ENCODE peak calls at places on chromosomes 2 and 18, in four cellular contexts. K is H1, I is HepG2, Z is GM12878. C is an unnamed sample.

GRCh38 chr2:8554296-8554806 is 127.5 kb upstream of the ID2 start:
- DNase-seq in K (no peak), I (no peak), Z (no peak), C (no peak)

GRCh38 chr18:39448942-39449341 is 1883.3 kb upstream of the CELF4 start:
- DNase-seq in K (no peak), I (no peak), Z (no peak), C (no peak)

GRCh38 chr2:219254590-219255219 is 987 bp upstream of the TUBA4A start:
- DNase-seq in K (no peak), I (no peak), Z (no peak), C (no peak)

GRCh38 chr2:98872526-98872925 is 63.5 kb downstream of the CRACDL start:
- DNase-seq in K (peak), I (no peak), Z (no peak), C (no peak)

GRCh38 chr18:31490387-31490786 is 7.6 kb upstream of the DSG2 start:
- DNase-seq in K (no peak), I (no peak), Z (peak), C (no peak)

GRCh38 chr2:43592443-43592842 is 3.4 kb downstream of the THADA start:
- DNase-seq in K (no peak), I (no peak), Z (no peak), C (no peak)

GRCh38 chr2:7913956-7914355 is 767.9 kb upstream of the ID2 start:
- DNase-seq in K (no peak), I (no peak), Z (no peak), C (no peak)

GRCh38 chr2:174121178-174121577 is 127.2 kb downstream of the OLA1 start:
- DNase-seq in K (no peak), I (no peak), Z (no peak), C (no peak)

GRCh38 chr2:197706839-197707207 is 1.7 kb downstream of the MARS2 start:
- DNase-seq in K (no peak), I (no peak), Z (no peak), C (no peak)

GRCh38 chr18:35324926-35325655 is 19.1 kb downstream of the ZNF24 start:
- DNase-seq in K (no peak), I (no peak), Z (no peak), C (no peak)

GRCh38 chr2:71560286-71561011 is 107.1 kb downstream of the DYSF start:
- DNase-seq in K (no peak), I (no peak), Z (no peak), C (no peak)

GRCh38 chr2:227163998-227164744 is at the start of the genes COL4A3 and COL4A4:
- DNase-seq in K (peak), I (no peak), Z (no peak), C (no peak)

GRCh38 chr2:85797959-85798358 is 44.2 kb downstream of the ATOH8 start:
- DNase-seq in K (no peak), I (peak), Z (no peak), C (peak)

GRCh38 chr2:20623741-20624155 is 27.1 kb downstream of the HS1BP3 start:
- DNase-seq in K (no peak), I (no peak), Z (no peak), C (no peak)

GRCh38 chr2:168392797-168393196 is 63.3 kb upstream of the CERS6 start:
- DNase-seq in K (no peak), I (no peak), Z (no peak), C (no peak)

GRCh38 chr2:146388757-146389156 is 1456.1 kb upstream of the ACVR2A start:
- DNase-seq in K (no peak), I (no peak), Z (no peak), C (no peak)

GRCh38 chr2:182898718-182899117 is 32.3 kb upstream of the FRZB start:
- DNase-seq in K (no peak), I (no peak), Z (no peak), C (no peak)

GRCh38 chr2:189982777-189983394 is 79.6 kb downstream of the MSTN start:
- DNase-seq in K (peak), I (peak), Z (no peak), C (peak)

GRCh38 chr2:158189526-158189925 is 87.8 kb downstream of the UPP2 start:
- DNase-seq in K (no peak), I (peak), Z (no peak), C (no peak)

GRCh38 chr2:109318150-109318948 is 189.3 kb downstream of the SH3RF3 start:
- DNase-seq in K (no peak), I (peak), Z (no peak), C (no peak)

GRCh38 chr2:186459009-186459408 is 27.1 kb upstream of the ZC3H15 start:
- DNase-seq in K (no peak), I (peak), Z (no peak), C (no peak)

GRCh38 chr2:177543007-177543760 is 150.6 kb downstream of the AGPS start:
- DNase-seq in K (no peak), I (no peak), Z (no peak), C (no peak)

GRCh38 chr2:10900216-10901109 is 11.3 kb upstream of the KCNF1 start:
- DNase-seq in K (no peak), I (peak), Z (no peak), C (no peak)

GRCh38 chr2:69645926-69646325 is 2.4 kb upstream of the AAK1 start:
- DNase-seq in K (no peak), I (no peak), Z (no peak), C (no peak)
- TF ChIP-seq SUZ12 in K (no peak), I (no peak), Z (no peak), C (no peak)

GRCh38 chr2:172336681-172337080 is 90.7 kb upstream of the ITGA6 start:
- DNase-seq in K (no peak), I (no peak), Z (no peak), C (no peak)

GRCh38 chr2:172339431-172340010 is 87.9 kb upstream of the ITGA6 start:
- DNase-seq in K (no peak), I (peak), Z (no peak), C (no peak)

GRCh38 chr2:172342611-172343010 is 84.8 kb upstream of the ITGA6 start:
- DNase-seq in K (no peak), I (no peak), Z (no peak), C (no peak)

GRCh38 chr2:172342056-172342455 is 85.3 kb upstream of the ITGA6 start:
- DNase-seq in K (no peak), I (no peak), Z (no peak), C (no peak)

DNA sequence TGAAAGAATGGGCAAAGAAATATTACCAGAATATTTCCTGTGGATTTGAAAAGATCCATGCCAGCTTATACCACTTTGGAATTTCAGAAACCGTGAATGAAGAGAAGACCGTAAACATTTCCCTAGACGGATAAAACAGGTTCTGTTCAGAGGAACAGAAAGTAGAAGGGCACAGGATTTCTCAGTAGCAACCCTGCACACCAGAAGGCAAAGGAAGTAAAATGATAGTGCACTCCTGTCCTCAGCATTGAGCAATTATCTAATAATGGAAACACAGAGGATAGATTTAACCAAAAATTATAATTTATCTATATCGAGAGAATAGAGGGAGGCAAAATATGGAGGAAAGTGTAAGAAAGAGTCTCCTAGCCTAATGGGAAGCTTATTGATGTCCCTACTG is 87.0 kb upstream of the ITGA6 start:
- DNase-seq in K (no peak), I (no peak), Z (no peak), C (no peak)
- H3K4me3 ChIP-seq in K (no peak), I (peak), Z (no peak), C (no peak)

DNA sequence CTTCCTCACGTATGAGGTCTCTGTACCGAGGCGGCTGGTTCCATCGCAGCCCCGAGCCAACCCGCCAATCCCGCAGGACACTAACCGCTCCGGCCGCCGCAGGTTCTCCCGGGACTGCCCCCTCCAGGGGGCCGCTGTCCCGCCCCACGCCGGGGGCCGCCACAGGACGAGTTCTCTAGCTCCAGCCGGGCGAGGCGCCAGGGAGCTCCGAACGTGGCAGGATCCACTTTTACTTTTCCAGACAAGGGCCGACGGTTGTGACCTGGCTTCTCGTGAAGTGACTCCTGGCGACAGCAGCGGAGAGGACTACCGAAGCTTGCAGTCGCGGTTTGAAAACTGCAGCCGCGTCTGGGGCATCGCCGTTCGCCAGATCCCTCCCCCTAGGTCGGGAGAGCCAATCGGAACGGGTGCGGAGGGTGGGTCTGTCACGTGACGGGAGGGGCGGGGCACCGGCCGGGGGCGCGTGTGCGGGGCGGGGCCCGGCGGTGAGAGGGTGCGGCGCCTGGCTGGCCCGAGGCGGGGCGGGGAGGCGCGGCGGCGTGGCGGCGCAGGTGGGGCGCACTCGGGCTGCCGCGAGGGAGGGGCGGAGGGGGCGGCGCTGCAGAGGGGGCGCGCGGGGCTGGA is at the start of gene STK17B:
- DNase-seq in K (peak), I (peak), Z (peak), C (peak)
- H3K9ac ChIP-seq in K (peak), I (peak), Z (peak), C (peak)

GRCh38 chr2:34373586-34374233 is 774.6 kb upstream of the FAM98A start:
- DNase-seq in K (no peak), I (peak), Z (no peak), C (no peak)
- TF ChIP-seq SUZ12 in K (no peak), I (no peak), Z (no peak), C (no peak)

GRCh38 chr18:45726603-45727002 is 2.6 kb downstream of the SLC14A1 start:
- DNase-seq in K (no peak), I (no peak), Z (no peak), C (no peak)
- H3K4me3 ChIP-seq in K (no peak), I (no peak), Z (no peak), C (no peak)

GRCh38 chr2:37894047-37894446 is 31.0 kb upstream of the RMDN2 start:
- DNase-seq in K (no peak), I (no peak), Z (no peak), C (no peak)

GRCh38 chr2:37892436-37893114 is 32.5 kb upstream of the RMDN2 start:
- DNase-seq in K (no peak), I (no peak), Z (peak), C (no peak)

GRCh38 chr2:37890893-37891495 is 34.1 kb upstream of the RMDN2 start:
- DNase-seq in K (peak), I (peak), Z (no peak), C (peak)

GRCh38 chr2:37893327-37893726 is 31.8 kb upstream of the RMDN2 start:
- DNase-seq in K (no peak), I (no peak), Z (no peak), C (no peak)

GRCh38 chr2:37891846-37892435 is 33.1 kb upstream of the RMDN2 start:
- DNase-seq in K (no peak), I (no peak), Z (no peak), C (no peak)
- H3K9ac ChIP-seq in K (no peak), I (no peak), Z (peak), C (no peak)

GRCh38 chr2:102098756-102099155 is 43.8 kb upstream of the IL1R1 start:
- DNase-seq in K (no peak), I (no peak), Z (no peak), C (no peak)

GRCh38 chr2:102100371-102101096 is 42.0 kb upstream of the IL1R1 start:
- DNase-seq in K (no peak), I (peak), Z (no peak), C (no peak)

GRCh38 chr2:102101844-102102635 is 40.5 kb upstream of the IL1R1 start:
- DNase-seq in K (no peak), I (peak), Z (no peak), C (no peak)

GRCh38 chr2:102101097-102101843 is 41.3 kb upstream of the IL1R1 start:
- DNase-seq in K (no peak), I (no peak), Z (no peak), C (no peak)

DNA sequence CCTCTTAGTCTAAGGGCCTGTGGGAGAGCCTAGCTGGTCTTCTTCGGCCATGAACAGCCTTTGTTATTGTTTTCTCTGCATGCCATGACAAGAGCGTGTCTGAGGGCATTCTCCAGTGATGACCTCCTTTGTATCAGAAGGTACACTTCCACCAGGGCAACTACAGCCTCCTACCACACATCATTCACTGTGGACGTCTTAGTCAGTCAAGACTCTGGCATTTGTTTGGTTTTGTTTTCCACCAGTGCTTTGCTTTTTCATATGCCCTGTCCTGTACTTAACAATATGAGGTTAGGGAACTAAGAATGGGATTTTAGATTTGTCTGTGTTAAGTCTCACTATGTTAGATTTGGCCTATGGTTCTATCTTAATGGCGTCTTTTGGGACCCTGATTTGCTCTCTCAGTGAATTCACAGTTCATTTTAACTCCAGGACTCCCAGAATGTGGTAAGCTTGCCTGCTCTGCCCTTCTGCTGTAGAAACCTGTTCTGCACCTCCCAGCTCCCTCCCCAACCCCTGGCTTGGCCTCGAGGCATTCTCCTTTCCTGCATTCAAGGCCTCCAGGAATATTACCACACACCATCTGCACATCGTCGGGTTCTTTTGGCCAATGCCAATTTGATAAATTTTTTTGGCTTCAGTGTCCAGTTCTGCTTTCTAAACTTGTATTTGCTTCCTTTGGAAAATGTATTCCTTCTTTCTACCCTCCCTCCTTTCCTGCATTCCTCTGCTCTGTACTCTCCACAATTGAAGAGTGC is 42.8 kb upstream of the IL1R1 start:
- DNase-seq in K (no peak), I (no peak), Z (no peak), C (no peak)
- TF ChIP-seq SUZ12 in K (no peak), I (no peak), Z (no peak), C (no peak)

C was measured in NT2/D1.